ENCODE peak calls at places on chromosome 5, in four cellular contexts. H is heart right ventricle, Q is cardiac muscle cell, M is GM12878. I is an unnamed sample.

GRCh38 chr5:178766936-178767912 is 36.8 kb upstream of the ZNF354A start:
- DNase-seq in H (no peak), Q (no peak), M (no peak), I (no peak)

GRCh38 chr5:128538249-128539037 is 398 bp upstream of the FBN2 start:
- DNase-seq in H (peak), Q (peak), M (no peak), I (peak)

GRCh38 chr5:163861670-163862069 is 356.3 kb downstream of the MAT2B start:
- DNase-seq in H (no peak), Q (peak), M (no peak), I (no peak)

GRCh38 chr5:41507501-41507900 is 2.9 kb downstream of the PLCXD3 start:
- DNase-seq in H (no peak), Q (no peak), M (no peak), I (no peak)

GRCh38 chr5:26227245-26227644 is 811.1 kb downstream of the CDH9 start:
- DNase-seq in H (no peak), Q (no peak), M (no peak), I (no peak)

GRCh38 chr5:116452774-116453368 is 121.8 kb downstream of the SEMA6A start:
- DNase-seq in H (no peak), Q (no peak), M (no peak), I (no peak)

GRCh38 chr5:110768138-110768845 is 29.5 kb downstream of the SLC25A46 start:
- DNase-seq in H (no peak), Q (peak), M (no peak), I (no peak)

GRCh38 chr5:147439253-147439652 is 70.6 kb downstream of the DPYSL3 start:
- DNase-seq in H (no peak), Q (no peak), M (no peak), I (no peak)

GRCh38 chr5:61933787-61934626 is 372.0 kb upstream of the KIF2A start:
- DNase-seq in H (no peak), Q (peak), M (peak), I (no peak)

GRCh38 chr5:169827769-169828168 is 152.5 kb downstream of the INSYN2B start:
- DNase-seq in H (no peak), Q (peak), M (no peak), I (no peak)

GRCh38 chr5:82348749-82349148 is 70.6 kb upstream of the RPS23 start:
- DNase-seq in H (peak), Q (no peak), M (no peak), I (no peak)

GRCh38 chr5:173010547-173011464 is 27.2 kb downstream of the ATP6V0E1 start:
- DNase-seq in H (peak), Q (peak), M (no peak), I (no peak)

GRCh38 chr5:134524219-134524825 is 1.1 kb upstream of the JADE2 start:
- DNase-seq in H (peak), Q (peak), M (no peak), I (no peak)

GRCh38 chr5:2762744-2763532 is 11.5 kb upstream of the IRX2 start:
- DNase-seq in H (no peak), Q (no peak), M (no peak), I (no peak)

GRCh38 chr5:142545653-142546322 is 140.1 kb downstream of the FGF1 start:
- DNase-seq in H (no peak), Q (peak), M (no peak), I (no peak)

GRCh38 chr5:157948738-157949410 is 89.9 kb upstream of the CLINT1 start:
- DNase-seq in H (peak), Q (peak), M (peak), I (peak)

GRCh38 chr5:88833371-88834107 is 49.4 kb downstream of the MEF2C start:
- DNase-seq in H (no peak), Q (peak), M (no peak), I (no peak)

GRCh38 chr5:123610665-123611406 is 98.9 kb downstream of the CSNK1G3 start:
- DNase-seq in H (no peak), Q (peak), M (peak), I (peak)

GRCh38 chr5:42840279-42840678 is 28.6 kb upstream of the SELENOP start:
- DNase-seq in H (peak), Q (peak), M (no peak), I (peak)

GRCh38 chr5:163489055-163489744 is 16.2 kb upstream of the MAT2B start:
- DNase-seq in H (no peak), Q (peak), M (no peak), I (no peak)

GRCh38 chr5:114097570-114097969 is 264.3 kb upstream of the KCNN2 start:
- DNase-seq in H (no peak), Q (peak), M (no peak), I (no peak)

GRCh38 chr5:112737472-112738179 is at the start of gene APC:
- DNase-seq in H (peak), Q (peak), M (peak), I (peak)
- TF ChIP-seq CTCF in H (peak), Q (no peak), M (no peak), I (no peak)

GRCh38 chr5:154721476-154722058 is 33.6 kb upstream of the LARP1 start:
- DNase-seq in H (no peak), Q (no peak), M (no peak), I (no peak)
- H3K4me3 ChIP-seq in H (no peak), Q (no peak), M (no peak), I (no peak)

GRCh38 chr5:58482536-58482935 is 8.7 kb upstream of the GAPT start:
- DNase-seq in H (no peak), Q (no peak), M (no peak), I (no peak)

GRCh38 chr5:58481066-58481676 is 10.1 kb upstream of the GAPT start:
- DNase-seq in H (no peak), Q (no peak), M (no peak), I (no peak)

GRCh38 chr5:58481828-58482227 is 9.4 kb upstream of the GAPT start:
- DNase-seq in H (no peak), Q (no peak), M (no peak), I (no peak)

GRCh38 chr5:58475404-58475803 is 15.5 kb upstream of the PLK2 start:
- DNase-seq in H (no peak), Q (no peak), M (no peak), I (no peak)

DNA sequence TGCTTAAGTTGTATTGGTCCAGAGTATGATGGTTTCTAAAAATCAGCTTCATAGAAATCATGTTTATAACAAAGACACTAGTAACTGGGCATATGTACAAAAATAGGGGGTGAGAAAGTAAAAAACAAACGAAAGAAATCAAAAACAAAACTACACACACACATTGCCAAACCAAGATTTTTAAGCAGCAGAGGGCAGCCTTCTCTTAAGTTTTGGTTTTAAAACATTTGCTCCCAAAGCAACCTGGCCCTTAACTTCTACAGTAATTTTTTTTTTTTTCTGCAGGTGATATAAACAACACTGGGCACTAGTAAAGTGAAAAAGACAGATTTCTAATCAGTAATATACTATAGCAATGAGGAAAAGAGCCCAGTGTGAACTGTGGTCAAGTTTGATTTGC is 13.5 kb upstream of the GAPT start:
- DNase-seq in H (no peak), Q (peak), M (no peak), I (no peak)
- TF ChIP-seq CTCF in H (no peak), Q (peak), M (peak), I (no peak)

GRCh38 chr5:96716716-96717115 is 54.5 kb downstream of the CAST start:
- DNase-seq in H (no peak), Q (no peak), M (no peak), I (no peak)

GRCh38 chr5:96712100-96712746 is 50.0 kb downstream of the CAST start:
- DNase-seq in H (no peak), Q (no peak), M (no peak), I (no peak)

GRCh38 chr5:96714450-96714849 is 52.3 kb downstream of the CAST start:
- DNase-seq in H (no peak), Q (peak), M (no peak), I (no peak)

GRCh38 chr5:96716007-96716406 is 53.8 kb downstream of the CAST start:
- DNase-seq in H (no peak), Q (no peak), M (no peak), I (no peak)

DNA sequence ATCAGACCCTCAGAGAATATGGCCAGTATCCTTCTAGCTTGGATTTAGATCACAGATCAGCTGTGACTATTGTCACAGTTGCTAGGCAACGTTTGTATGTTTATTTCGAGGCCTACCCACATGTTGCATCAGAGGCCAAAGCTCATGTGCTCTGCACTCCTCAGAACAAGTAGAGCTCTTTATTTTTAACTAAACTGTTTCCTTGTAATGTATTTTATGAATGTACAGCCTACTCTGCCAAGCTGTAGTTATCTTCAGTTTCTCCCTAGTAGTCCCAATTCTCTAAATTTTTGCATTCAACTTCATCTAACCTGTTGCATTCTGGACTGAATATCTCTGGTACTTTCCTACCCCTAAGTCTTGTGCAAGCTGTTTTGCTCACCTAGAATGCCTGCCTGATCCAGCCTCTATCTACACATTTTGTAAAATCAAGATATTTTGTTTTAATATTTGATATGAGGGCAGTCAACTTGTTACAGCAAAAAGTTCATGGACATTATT is 52.8 kb downstream of the CAST start:
- DNase-seq in H (no peak), Q (peak), M (no peak), I (peak)
- H3K4me3 ChIP-seq in H (no peak), Q (no peak), M (no peak), I (no peak)

DNA sequence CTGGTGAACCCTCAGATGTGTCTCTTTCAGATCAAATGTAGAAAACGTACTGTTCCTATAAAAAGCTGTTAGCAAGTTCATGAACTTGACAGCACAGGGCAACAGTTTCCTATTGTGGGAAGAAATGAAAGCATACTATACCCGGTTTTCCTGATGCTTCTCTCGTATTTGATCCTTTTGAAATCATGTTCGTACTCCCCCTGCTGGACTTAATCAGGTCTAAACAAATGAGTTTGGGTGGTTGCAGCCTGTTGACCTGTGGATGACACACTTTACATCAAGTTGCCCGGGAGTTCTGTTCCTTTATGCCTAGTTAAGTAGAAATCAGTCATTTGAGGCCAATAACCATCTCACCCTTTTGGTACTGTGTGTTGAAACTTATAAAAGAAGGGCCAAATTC is 1992.3 kb downstream of the MAT2B start:
- DNase-seq in H (no peak), Q (peak), M (no peak), I (no peak)
- TF ChIP-seq CTCF in H (no peak), Q (peak), M (peak), I (no peak)

DNA sequence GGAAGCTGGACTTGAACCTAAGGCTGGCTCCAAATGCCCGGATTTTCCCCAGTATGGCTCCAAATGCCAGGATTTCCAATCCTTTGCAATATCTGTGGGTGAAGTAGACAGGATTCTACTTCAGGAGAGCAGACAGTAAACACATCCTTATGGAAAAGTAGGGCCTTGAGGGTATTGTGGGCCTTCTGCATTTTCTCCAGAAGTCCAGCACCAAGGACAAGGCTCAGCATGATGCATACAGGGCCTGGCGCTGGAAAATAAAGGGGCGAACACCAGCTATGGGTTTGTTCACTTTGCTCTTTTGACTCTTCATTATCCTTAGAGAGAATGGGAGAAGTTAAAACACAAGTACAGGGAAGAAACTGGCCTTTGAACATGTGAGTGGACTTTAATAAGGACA is 347.5 kb downstream of the SEMA5A start:
- DNase-seq in H (no peak), Q (peak), M (no peak), I (no peak)
- H3K4me3 ChIP-seq in H (no peak), Q (no peak), M (no peak), I (no peak)

GRCh38 chr5:64769856-64770255 is 1.1 kb downstream of the CWC27 start:
- DNase-seq in H (no peak), Q (no peak), M (no peak), I (no peak)

GRCh38 chr5:64766934-64767333 is 1.6 kb downstream of the SREK1IP1 start:
- DNase-seq in H (no peak), Q (no peak), M (no peak), I (no peak)

GRCh38 chr5:64767959-64768357 is 533 bp downstream of the SREK1IP1 start:
- DNase-seq in H (no peak), Q (no peak), M (no peak), I (no peak)

GRCh38 chr5:64766105-64766504 is 2.4 kb downstream of the SREK1IP1 start:
- DNase-seq in H (no peak), Q (no peak), M (no peak), I (no peak)

GRCh38 chr5:64768358-64769312 is at the start of the genes CWC27 and SREK1IP1:
- DNase-seq in H (peak), Q (peak), M (peak), I (peak)
- TF ChIP-seq CTCF in H (peak), Q (peak), M (no peak), I (peak)

I was measured in BJ.